ENCODE peak calls at places on chromosome 21, in four cellular contexts. C is A549, S is HepG2, Y is K562. G is an unnamed sample.
A peak's percentile ranks its signal among the peaks of the same experiment; 100 is the strongest.

GRCh38 chr21:44397431-44398031 is 44.1 kb downstream of the TRPM2 start:
- DNase-seq in Y (no peak), C (no peak), S (no peak), G (no peak)

GRCh38 chr21:42675403-42675802 is 22.0 kb downstream of the PDE9A start:
- DNase-seq in Y (no peak), S (no peak), C (no peak), G (no peak)

GRCh38 chr21:41460578-41461527 is 34.8 kb downstream of the MX1 start:
- DNase-seq in Y (peak; percentile 56), C (peak; percentile 31), S (peak; percentile 54), G (no peak)

GRCh38 chr21:44517175-44517899 is 22.7 kb downstream of the KRTAP10-1 start:
- DNase-seq in S (peak; percentile 93), Y (peak; percentile 89), C (peak; percentile 53), G (peak; percentile 13)

GRCh38 chr21:27112186-27112585 is 145.3 kb upstream of the ADAMTS5 start:
- DNase-seq in S (no peak), C (no peak), Y (no peak), G (no peak)

GRCh38 chr21:43902441-43902840 is 37.4 kb downstream of the AGPAT3 start:
- DNase-seq in C (no peak), Y (peak; percentile 38), S (no peak), G (no peak)

GRCh38 chr21:37226356-37226920 is 40.7 kb downstream of the VPS26C start:
- DNase-seq in C (no peak), S (no peak), Y (no peak), G (no peak)

GRCh38 chr21:28387220-28387619 is 605.5 kb downstream of the LTN1 start:
- DNase-seq in S (no peak), Y (no peak), C (no peak), G (no peak)

GRCh38 chr21:41752231-41752681 is 14.6 kb downstream of the RIPK4 start:
- DNase-seq in C (no peak), S (no peak), Y (peak; percentile 9), G (no peak)

GRCh38 chr21:36657999-36658398 is 40.9 kb upstream of the SIM2 start:
- DNase-seq in Y (no peak), S (no peak), C (no peak), G (no peak)

GRCh38 chr21:27678511-27678910 is 711.6 kb upstream of the ADAMTS5 start:
- DNase-seq in Y (no peak), S (no peak), C (no peak), G (no peak)

GRCh38 chr21:17488620-17489019 is 24.2 kb upstream of the CXADR start:
- DNase-seq in C (no peak), S (no peak), Y (no peak), G (no peak)

DNA sequence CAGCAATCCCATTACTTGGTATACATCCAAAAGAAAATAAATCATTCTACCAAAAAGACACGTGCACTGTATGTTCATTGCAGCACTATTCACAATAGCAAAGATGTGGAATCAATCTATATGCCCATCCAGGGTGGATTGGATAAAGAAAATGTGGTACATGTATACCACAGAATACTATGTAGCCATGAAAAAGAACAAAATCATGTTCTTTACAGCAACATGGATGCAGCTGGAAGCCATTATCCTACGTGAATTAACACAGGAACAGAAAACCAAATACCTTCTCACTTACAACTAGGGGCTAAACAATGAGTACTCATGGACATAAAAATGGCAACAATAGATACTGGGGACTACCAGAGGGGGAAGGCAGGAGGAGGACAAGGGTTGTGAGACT is 147.3 kb downstream of the TIAM1 start:
- DNase-seq in C (no peak), S (no peak), Y (no peak), G (no peak)
- TF ChIP-seq CHD4 in C (no peak), S (no peak), Y (no peak), G (no peak)

DNA sequence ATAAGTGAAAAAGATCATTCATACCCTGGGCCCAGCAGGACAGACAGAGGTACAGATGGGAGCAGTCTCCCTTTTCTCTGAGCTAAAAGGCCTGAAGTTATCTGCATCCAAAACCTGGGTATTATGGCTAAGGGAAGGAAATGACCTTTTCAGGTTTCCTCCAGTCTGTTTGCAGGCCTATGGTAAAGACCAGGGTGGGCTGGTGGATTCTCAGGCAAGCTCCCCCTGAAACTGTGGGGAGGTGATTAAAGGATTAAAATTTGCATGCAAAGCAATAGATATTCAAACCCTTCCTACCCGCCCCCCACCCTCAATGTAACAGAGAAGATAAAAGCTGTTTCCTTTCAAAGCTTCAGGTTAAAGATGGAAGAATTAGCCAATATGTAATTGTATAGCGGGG is 471.8 kb upstream of the RUNX1 start:
- DNase-seq in C (no peak), S (no peak), Y (no peak), G (no peak)
- TF ChIP-seq CHD4 in C (no peak), S (no peak), Y (no peak), G (no peak)

DNA sequence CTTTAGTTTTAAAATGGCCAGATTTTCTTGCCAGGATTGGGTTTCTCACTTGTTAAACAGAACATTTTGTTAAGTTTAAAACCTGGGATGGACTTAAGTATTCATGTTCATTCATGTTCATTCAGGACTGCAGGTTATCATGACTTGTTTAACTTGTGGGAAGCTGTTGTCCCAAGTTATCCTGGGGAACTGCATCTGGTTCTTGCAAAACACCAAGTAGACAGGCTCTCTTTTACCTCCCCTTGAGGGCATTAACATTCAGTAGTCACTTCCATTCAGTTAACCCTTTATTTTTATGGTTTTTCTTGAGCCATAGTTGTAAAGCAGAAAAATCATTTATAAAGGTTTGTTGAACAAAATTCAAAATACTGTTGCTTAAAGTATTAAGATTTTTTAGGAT is 8.1 kb downstream of the SOD1 start:
- DNase-seq in Y (no peak), C (no peak), S (no peak), G (no peak)
- TF ChIP-seq CHD4 in Y (no peak), C (no peak), S (no peak), G (no peak)

DNA sequence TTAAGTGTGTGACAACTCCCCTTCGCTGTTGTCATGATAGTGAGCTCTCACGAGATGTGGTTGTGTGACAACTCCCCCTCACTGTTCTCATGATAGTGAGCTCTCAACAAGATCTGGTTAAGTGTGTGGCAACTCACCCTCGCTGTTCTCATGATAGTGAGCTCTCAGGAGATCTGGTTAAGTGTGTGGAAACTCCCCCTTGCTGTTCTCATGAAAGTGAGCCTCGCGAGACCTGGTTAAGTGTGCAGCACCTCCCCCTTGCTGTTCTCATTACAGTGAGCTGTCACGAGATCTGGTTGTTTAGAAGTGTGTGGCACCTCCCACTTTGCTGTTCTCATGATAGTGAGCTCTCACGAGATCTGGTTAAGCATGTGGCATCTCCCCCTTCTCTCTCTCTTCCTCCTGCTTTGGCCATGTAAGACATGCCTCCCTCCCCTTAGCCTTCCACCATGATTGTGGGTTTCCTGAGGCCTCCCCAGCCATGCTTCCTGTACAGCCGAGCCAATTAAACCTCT is 25.1 kb upstream of the LSS start:
- DNase-seq in Y (peak; percentile 76), C (no peak), S (no peak), G (peak; percentile 89)
- TF ChIP-seq CHD4 in Y (no peak), C (no peak), S (no peak), G (no peak)

GRCh38 chr21:35381743-35382310 is 332.7 kb upstream of the RUNX1 start:
- DNase-seq in Y (no peak), C (no peak), S (no peak), G (no peak)

GRCh38 chr21:35378881-35379280 is 329.8 kb upstream of the RUNX1 start:
- DNase-seq in Y (no peak), S (no peak), C (no peak), G (no peak)

GRCh38 chr21:35386491-35387079 is 337.5 kb upstream of the RUNX1 start:
- DNase-seq in S (no peak), Y (peak; percentile 25), C (no peak), G (no peak)

GRCh38 chr21:35384375-35384774 is 335.3 kb upstream of the RUNX1 start:
- DNase-seq in Y (no peak), S (no peak), C (no peak), G (no peak)

GRCh38 chr21:35382696-35383095 is 333.6 kb upstream of the RUNX1 start:
- DNase-seq in S (no peak), C (no peak), Y (no peak), G (no peak)
- TF ChIP-seq CHD4 in S (no peak), C (no peak), Y (no peak), G (no peak)

DNA sequence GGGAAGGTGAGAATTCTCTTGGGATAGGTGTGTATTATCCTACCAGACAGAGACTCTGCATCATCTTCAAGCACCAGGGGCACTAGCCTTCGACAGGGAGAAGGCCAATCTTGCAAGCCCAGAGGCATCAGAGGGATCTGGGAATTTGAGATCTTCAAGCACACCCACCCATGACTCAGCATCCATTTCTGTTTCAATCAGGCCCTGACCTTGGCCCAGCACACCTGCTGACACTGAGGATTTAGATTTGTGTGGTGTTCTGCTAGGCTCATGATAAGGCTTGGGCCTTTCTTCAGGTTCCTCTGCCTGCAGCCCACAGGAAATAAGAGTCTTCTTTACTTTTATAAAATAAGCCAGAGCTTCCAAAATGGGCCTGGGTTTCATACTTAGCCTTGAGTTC is 6.6 kb upstream of the PCP4 start:
- DNase-seq in S (no peak), Y (peak; percentile 8), C (no peak), G (no peak)
- TF ChIP-seq CHD4 in S (no peak), Y (no peak), C (no peak), G (no peak)

G was measured in GM12878.